ENCODE peak calls at places on chromosomes 2 and 18, in six cellular contexts. G, B, A, K, L and W are unnamed samples.

GRCh38 chr18:35466815-35467623 is 30.7 kb downstream of the INO80C start:
- DNase-seq in G (no peak), B (no peak), A (no peak), K (no peak), L (no peak), W (no peak)

GRCh38 chr2:197201874-197202273 is 108.7 kb downstream of the ANKRD44 start:
- DNase-seq in G (no peak), B (no peak), A (no peak), K (no peak), L (peak), W (no peak)

GRCh38 chr18:49631146-49631866 is 69.4 kb downstream of the LIPG start:
- DNase-seq in G (no peak), B (no peak), A (no peak), K (no peak), L (no peak), W (no peak)

GRCh38 chr2:218501665-218502064 is 66.5 kb downstream of the USP37 start:
- DNase-seq in G (peak), B (no peak), A (no peak), K (peak), L (no peak), W (peak)

GRCh38 chr2:121707344-121707919 is 29.2 kb downstream of the NIFK start:
- DNase-seq in G (no peak), B (peak), A (no peak), K (no peak), L (no peak), W (no peak)

GRCh38 chr2:49050265-49050664 is 104.0 kb downstream of the FSHR start:
- DNase-seq in G (no peak), B (peak), A (no peak), K (no peak), L (no peak), W (no peak)

GRCh38 chr2:179981085-179981484 is 26.0 kb downstream of the CWC22 start:
- DNase-seq in G (peak), B (no peak), A (no peak), K (peak), L (peak), W (no peak)

GRCh38 chr2:96685592-96686459 is 43.3 kb downstream of the FER1L5 start:
- DNase-seq in G (peak), B (no peak), A (no peak), K (no peak), L (no peak), W (no peak)

GRCh38 chr2:190528521-190529001 is 6.0 kb downstream of the NEMP2 start:
- DNase-seq in G (peak), B (peak), A (no peak), K (peak), L (peak), W (no peak)

GRCh38 chr2:159030674-159031380 is 62.4 kb downstream of the TANC1 start:
- DNase-seq in G (peak), B (peak), A (no peak), K (peak), L (peak), W (no peak)

GRCh38 chr18:44537521-44537920 is 143.2 kb upstream of the SETBP1 start:
- DNase-seq in G (peak), B (peak), A (no peak), K (peak), L (peak), W (no peak)

GRCh38 chr2:190180313-190181065 is 118.0 kb upstream of the MSTN start:
- DNase-seq in G (peak), B (no peak), A (peak), K (peak), L (peak), W (no peak)

GRCh38 chr2:109609352-109610024 is 4.3 kb downstream of the SEPTIN10 start:
- DNase-seq in G (peak), B (peak), A (no peak), K (peak), L (peak), W (no peak)

GRCh38 chr18:6781846-6782245 is 52.3 kb downstream of the ARHGAP28 start:
- DNase-seq in G (peak), B (no peak), A (no peak), K (peak), L (peak), W (peak)

GRCh38 chr2:33482518-33482917 is 6.1 kb downstream of the RASGRP3 start:
- DNase-seq in G (no peak), B (no peak), A (no peak), K (no peak), L (no peak), W (no peak)
- H3K4me3 ChIP-seq in G (no peak), B (no peak), A (no peak), K (no peak), L (no peak), W (no peak)

GRCh38 chr2:239238381-239238780 is 162.4 kb downstream of the HDAC4 start:
- DNase-seq in G (no peak), B (no peak), A (no peak), K (no peak), L (no peak), W (no peak)

GRCh38 chr2:239234826-239235175 is 166.0 kb downstream of the HDAC4 start:
- DNase-seq in G (no peak), B (no peak), A (no peak), K (no peak), L (no peak), W (no peak)

GRCh38 chr2:239235311-239235710 is 165.5 kb downstream of the HDAC4 start:
- DNase-seq in G (no peak), B (peak), A (no peak), K (no peak), L (no peak), W (no peak)

GRCh38 chr2:239236043-239236807 is 164.6 kb downstream of the HDAC4 start:
- DNase-seq in G (no peak), B (no peak), A (no peak), K (no peak), L (no peak), W (no peak)

GRCh38 chr2:239236808-239237205 is 164.0 kb downstream of the HDAC4 start:
- DNase-seq in G (no peak), B (no peak), A (no peak), K (no peak), L (no peak), W (no peak)
- TF ChIP-seq CTCF in G (no peak), B (no peak), A (no peak), K (no peak), L (no peak), W (no peak)

GRCh38 chr2:72921088-72921851 is 4.0 kb downstream of the EMX1 start:
- DNase-seq in G (no peak), B (no peak), A (peak), K (no peak), L (no peak), W (no peak)
- H3K4me3 ChIP-seq in G (no peak), B (no peak), A (no peak), K (no peak), L (no peak), W (no peak)

DNA sequence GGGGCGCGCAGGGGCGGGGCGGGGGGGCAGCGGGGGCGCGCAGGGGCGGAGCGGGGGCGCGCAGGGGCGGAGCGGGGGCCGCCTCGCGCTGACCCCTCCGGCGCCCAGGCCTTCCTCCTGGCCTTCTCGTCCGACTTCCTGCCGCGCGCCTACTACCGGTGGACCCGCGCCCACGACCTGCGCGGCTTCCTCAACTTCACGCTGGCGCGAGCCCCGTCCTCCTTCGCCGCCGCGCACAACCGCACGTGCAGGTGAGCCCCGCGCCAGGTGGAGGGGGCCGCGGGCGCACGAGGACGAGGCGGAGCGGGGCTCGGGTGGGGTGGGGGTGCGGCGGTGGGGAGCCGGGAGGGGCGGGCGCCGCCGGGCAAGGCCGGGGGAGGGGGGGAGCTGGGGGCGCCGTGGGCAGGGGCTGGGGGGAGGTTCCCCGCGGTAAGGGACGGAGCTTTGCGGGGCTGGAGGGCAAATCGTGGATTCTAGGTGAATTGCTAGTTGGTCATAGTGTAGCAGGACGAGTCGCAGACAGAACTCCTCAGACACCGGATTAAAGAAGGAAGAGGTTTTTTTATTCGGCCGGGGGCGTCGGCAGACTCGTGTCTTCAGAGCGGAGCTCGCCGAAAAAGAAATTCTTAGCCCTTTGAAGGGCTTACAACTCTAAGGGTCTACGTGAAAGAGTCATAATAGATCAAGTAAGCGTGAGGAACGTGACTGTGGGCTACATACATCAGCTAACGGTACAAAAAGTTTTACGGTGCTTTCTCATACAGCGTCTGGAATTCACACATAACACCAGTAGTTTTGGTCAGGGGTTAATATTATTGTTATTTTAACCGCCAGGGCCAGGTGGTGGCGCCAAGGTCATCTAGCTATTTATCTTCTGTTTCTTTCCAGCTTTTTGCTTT is 29.9 kb downstream of the ANO7 start:
- DNase-seq in G (peak), B (peak), A (peak), K (peak), L (peak), W (peak)
- TF ChIP-seq CTCF in G (no peak), B (peak), A (no peak), K (no peak), L (no peak), W (peak)

GRCh38 chr2:162609798-162610197 is 228.8 kb downstream of the KCNH7 start:
- DNase-seq in G (no peak), B (no peak), A (no peak), K (no peak), L (no peak), W (no peak)
- H3K4me3 ChIP-seq in G (no peak), B (no peak), A (no peak), K (no peak), L (no peak), W (no peak)